ENCODE peak calls at places on chromosomes 12 and 14, in eight cellular contexts. One of them, this sample, is unnamed.

GRCh38 chr12:129571901-129572494 is 331.8 kb downstream of the TMEM132D start:
- DNase-seq in PC-9: no peak
- DNase-seq in H1: no peak
- DNase-seq in IMR-90: no peak
- DNase-seq in MM.1S: no peak
- DNase-seq in mammary epithelial cell: no peak
- DNase-seq in GM23338: no peak
- DNase-seq in PC-3: no peak
- DNase-seq in this sample: no peak

GRCh38 chr12:87150969-87151662 is 878.1 kb downstream of the C12orf50 start:
- DNase-seq in GM23338: no peak
- DNase-seq in MM.1S: peak; percentile 76
- DNase-seq in IMR-90: no peak
- DNase-seq in H1: no peak
- DNase-seq in PC-3: peak; percentile 56
- DNase-seq in mammary epithelial cell: peak; percentile 58
- DNase-seq in PC-9: peak; percentile 62
- DNase-seq in this sample: no peak

GRCh38 chr12:2783936-2784600 is 10.7 kb upstream of the FKBP4 start:
- DNase-seq in IMR-90: peak; percentile 44
- DNase-seq in MM.1S: peak; percentile 36
- DNase-seq in PC-3: peak; percentile 59
- DNase-seq in mammary epithelial cell: peak; percentile 18
- DNase-seq in PC-9: no peak
- DNase-seq in H1: peak; percentile 88
- DNase-seq in GM23338: peak; percentile 84
- DNase-seq in this sample: peak; percentile 70

GRCh38 chr14:104600141-104600643 is 4.4 kb downstream of the TMEM179 start:
- DNase-seq in MM.1S: no peak
- DNase-seq in IMR-90: no peak
- DNase-seq in H1: no peak
- DNase-seq in PC-3: no peak
- DNase-seq in mammary epithelial cell: peak; percentile 4
- DNase-seq in PC-9: no peak
- DNase-seq in GM23338: no peak
- DNase-seq in this sample: peak; percentile 36

GRCh38 chr14:31990959-31991541 is 86.1 kb upstream of the ARHGAP5 start:
- DNase-seq in mammary epithelial cell: peak; percentile 80
- DNase-seq in GM23338: no peak
- DNase-seq in MM.1S: no peak
- DNase-seq in PC-3: peak; percentile 60
- DNase-seq in PC-9: no peak
- DNase-seq in IMR-90: no peak
- DNase-seq in H1: no peak
- DNase-seq in this sample: peak; percentile 59

GRCh38 chr12:95351745-95352144 is 122.2 kb upstream of the METAP2 start:
- DNase-seq in mammary epithelial cell: no peak
- DNase-seq in PC-9: no peak
- DNase-seq in GM23338: peak; percentile 36
- DNase-seq in H1: no peak
- DNase-seq in MM.1S: no peak
- DNase-seq in IMR-90: no peak
- DNase-seq in PC-3: no peak
- DNase-seq in this sample: peak; percentile 57

GRCh38 chr12:131982041-131982440 is 32.3 kb downstream of the EP400 start:
- DNase-seq in IMR-90: no peak
- DNase-seq in PC-9: no peak
- DNase-seq in PC-3: no peak
- DNase-seq in GM23338: no peak
- DNase-seq in mammary epithelial cell: no peak
- DNase-seq in MM.1S: no peak
- DNase-seq in H1: no peak
- DNase-seq in this sample: no peak

GRCh38 chr12:55700255-55701018 is 7.3 kb downstream of the ITGA7 start:
- DNase-seq in PC-9: no peak
- DNase-seq in IMR-90: peak; percentile 39
- DNase-seq in mammary epithelial cell: peak; percentile 35
- DNase-seq in GM23338: no peak
- DNase-seq in H1: no peak
- DNase-seq in MM.1S: no peak
- DNase-seq in PC-3: peak; percentile 17
- DNase-seq in this sample: peak; percentile 39

GRCh38 chr12:106315523-106315922 is 13.0 kb downstream of the TCP11L2 start:
- DNase-seq in MM.1S: no peak
- DNase-seq in IMR-90: no peak
- DNase-seq in GM23338: peak; percentile 40
- DNase-seq in mammary epithelial cell: no peak
- DNase-seq in PC-9: no peak
- DNase-seq in H1: no peak
- DNase-seq in PC-3: no peak
- DNase-seq in this sample: no peak

GRCh38 chr12:116808113-116808786 is 70.1 kb downstream of the RNFT2 start:
- DNase-seq in GM23338: no peak
- DNase-seq in PC-3: no peak
- DNase-seq in PC-9: no peak
- DNase-seq in H1: no peak
- DNase-seq in mammary epithelial cell: no peak
- DNase-seq in MM.1S: no peak
- DNase-seq in IMR-90: no peak
- DNase-seq in this sample: no peak

GRCh38 chr12:33828326-33828725 is 194.0 kb upstream of the ALG10 start:
- DNase-seq in mammary epithelial cell: peak; percentile 67
- DNase-seq in PC-3: peak; percentile 48
- DNase-seq in GM23338: no peak
- DNase-seq in IMR-90: no peak
- DNase-seq in MM.1S: no peak
- DNase-seq in PC-9: no peak
- DNase-seq in H1: no peak
- DNase-seq in this sample: no peak

GRCh38 chr12:49903700-49904423 is at the start of gene FAIM2:
- DNase-seq in PC-3: no peak
- DNase-seq in MM.1S: no peak
- DNase-seq in PC-9: no peak
- DNase-seq in mammary epithelial cell: no peak
- DNase-seq in IMR-90: peak; percentile 82
- DNase-seq in GM23338: peak; percentile 64
- DNase-seq in H1: no peak
- DNase-seq in this sample: peak; percentile 73

GRCh38 chr12:51118706-51119105 is 35.3 kb upstream of the CSRNP2 start:
- DNase-seq in GM23338: no peak
- DNase-seq in mammary epithelial cell: peak; percentile 97
- DNase-seq in IMR-90: peak; percentile 84
- DNase-seq in H1: no peak
- DNase-seq in PC-9: peak; percentile 88
- DNase-seq in PC-3: peak; percentile 87
- DNase-seq in MM.1S: no peak
- DNase-seq in this sample: peak; percentile 61

GRCh38 chr12:42759622-42760273 is 170.2 kb upstream of the PRICKLE1 start:
- DNase-seq in H1: no peak
- DNase-seq in GM23338: no peak
- DNase-seq in PC-9: peak; percentile 74
- DNase-seq in mammary epithelial cell: no peak
- DNase-seq in PC-3: peak; percentile 52
- DNase-seq in MM.1S: no peak
- DNase-seq in IMR-90: peak; percentile 77
- DNase-seq in this sample: peak; percentile 74

GRCh38 chr12:48691826-48692473 is 9.9 kb upstream of the KANSL2 start:
- DNase-seq in MM.1S: no peak
- DNase-seq in H1: no peak
- DNase-seq in IMR-90: no peak
- DNase-seq in PC-9: no peak
- DNase-seq in PC-3: no peak
- DNase-seq in mammary epithelial cell: no peak
- DNase-seq in GM23338: no peak
- DNase-seq in this sample: no peak

GRCh38 chr12:28424965-28425364 is 234.7 kb downstream of the CCDC91 start:
- DNase-seq in PC-9: no peak
- DNase-seq in mammary epithelial cell: no peak
- DNase-seq in MM.1S: no peak
- DNase-seq in IMR-90: peak; percentile 65
- DNase-seq in GM23338: no peak
- DNase-seq in H1: no peak
- DNase-seq in PC-3: no peak
- DNase-seq in this sample: no peak

GRCh38 chr14:65256714-65257113 is 154.4 kb upstream of the MAX start:
- DNase-seq in H1: no peak
- DNase-seq in MM.1S: no peak
- DNase-seq in IMR-90: no peak
- DNase-seq in mammary epithelial cell: no peak
- DNase-seq in PC-3: no peak
- DNase-seq in PC-9: no peak
- DNase-seq in GM23338: no peak
- DNase-seq in this sample: no peak

GRCh38 chr14:41663478-41663845 is 56.8 kb downstream of the LRFN5 start:
- DNase-seq in IMR-90: peak; percentile 11
- DNase-seq in PC-9: no peak
- DNase-seq in GM23338: no peak
- DNase-seq in MM.1S: no peak
- DNase-seq in mammary epithelial cell: no peak
- DNase-seq in H1: no peak
- DNase-seq in PC-3: peak; percentile 15
- DNase-seq in this sample: peak; percentile 58

DNA sequence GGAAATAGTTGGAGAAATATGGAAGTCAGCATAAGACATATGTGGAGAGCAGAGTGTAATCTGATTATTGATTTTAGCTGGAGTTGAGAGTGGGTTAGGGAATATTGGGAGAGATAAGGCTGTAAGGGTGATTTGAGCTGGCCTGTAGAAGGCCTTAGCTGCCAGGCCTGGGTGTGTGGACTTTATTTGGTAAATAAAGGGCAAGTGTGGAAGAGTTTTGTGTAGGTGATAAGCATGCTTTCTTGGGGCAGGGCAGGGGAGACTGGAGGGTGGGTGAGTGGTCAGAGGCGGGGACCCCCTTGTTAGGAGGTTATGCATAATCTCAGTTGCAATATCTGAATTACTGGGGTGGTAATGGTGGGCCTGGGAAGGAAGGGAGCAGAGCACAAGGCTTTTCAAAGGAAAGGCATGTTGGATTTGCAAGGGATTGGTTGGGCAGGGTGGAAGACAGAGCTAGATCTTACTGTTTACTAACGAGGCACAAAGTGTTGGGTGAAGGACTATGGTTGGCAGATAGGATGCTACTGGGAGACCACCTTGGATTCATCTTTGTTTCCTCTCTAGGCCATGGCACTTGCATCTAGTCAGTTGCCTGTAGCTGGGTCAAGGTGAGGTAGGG is 5.5 kb downstream of the KHNYN start:
- DNase-seq in MM.1S: no peak
- DNase-seq in PC-9: no peak
- DNase-seq in GM23338: no peak
- DNase-seq in H1: no peak
- DNase-seq in PC-3: no peak
- DNase-seq in IMR-90: no peak
- DNase-seq in mammary epithelial cell: no peak
- DNase-seq in this sample: no peak
- H3K4me1 ChIP-seq in MM.1S: peaks cover 7% of the 10 kb centered on the region
- H3K4me1 ChIP-seq in PC-9: peaks cover 9% of the 10 kb centered on the region
- H3K4me1 ChIP-seq in GM23338: peaks cover 12% of the 10 kb centered on the region
- H3K4me1 ChIP-seq in H1: peaks cover 6% of the 10 kb centered on the region
- H3K4me1 ChIP-seq in PC-3: peaks cover 36% of the 10 kb centered on the region
- H3K4me1 ChIP-seq in IMR-90: peaks cover 12% of the 10 kb centered on the region
- H3K4me1 ChIP-seq in mammary epithelial cell: peaks cover 22% of the 10 kb centered on the region
- H3K4me1 ChIP-seq in this sample: peaks cover 28% of the 10 kb centered on the region

DNA sequence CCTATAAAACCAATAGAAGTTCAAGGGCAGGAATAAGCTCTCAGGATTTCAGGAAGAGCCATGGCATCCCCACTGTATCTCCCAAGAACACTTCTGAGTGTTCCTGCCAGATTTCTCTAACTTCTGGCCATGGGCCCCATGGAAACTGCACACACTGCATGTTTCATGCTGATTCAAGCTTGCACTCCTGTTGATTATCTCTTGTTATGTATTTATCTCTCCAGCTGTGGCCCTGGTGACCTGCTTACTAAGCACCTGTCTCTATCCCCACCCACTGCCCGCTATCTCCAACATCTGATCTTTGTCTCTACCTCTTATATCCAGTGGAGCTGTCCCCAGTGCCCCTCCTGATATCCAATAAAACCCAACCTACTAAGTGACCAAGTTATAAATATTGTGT is 285.3 kb downstream of the PDZRN4 start:
- DNase-seq in IMR-90: no peak
- DNase-seq in GM23338: no peak
- DNase-seq in PC-9: no peak
- DNase-seq in PC-3: no peak
- DNase-seq in H1: no peak
- DNase-seq in mammary epithelial cell: no peak
- DNase-seq in MM.1S: peak; percentile 81
- DNase-seq in this sample: no peak
- H2AFZ ChIP-seq in IMR-90: no peak overlapping the region
- H2AFZ ChIP-seq in GM23338: no peak overlapping the region
- H2AFZ ChIP-seq in PC-9: no peak overlapping the region
- H2AFZ ChIP-seq in PC-3: no peak overlapping the region
- H2AFZ ChIP-seq in H1: no peak overlapping the region
- H2AFZ ChIP-seq in mammary epithelial cell: no peak overlapping the region
- H2AFZ ChIP-seq in MM.1S: no peak overlapping the region
- H2AFZ ChIP-seq in this sample: no peak overlapping the region

GRCh38 chr14:100827140-100827517 is 1.2 kb downstream of the MEG3 start:
- DNase-seq in PC-9: no peak
- DNase-seq in IMR-90: peak; percentile 16
- DNase-seq in MM.1S: no peak
- DNase-seq in PC-3: no peak
- DNase-seq in GM23338: no peak
- DNase-seq in H1: no peak
- DNase-seq in mammary epithelial cell: no peak
- DNase-seq in this sample: peak; percentile 59
- H3K27me3 ChIP-seq in PC-9: peaks cover 32% of the 10 kb centered on the region
- H3K27me3 ChIP-seq in IMR-90: no peaks in the 10 kb centered on the region
- H3K27me3 ChIP-seq in MM.1S: peaks cover 11% of the 10 kb centered on the region
- H3K27me3 ChIP-seq in PC-3: no peaks in the 10 kb centered on the region
- H3K27me3 ChIP-seq in GM23338: no peaks in the 10 kb centered on the region
- H3K27me3 ChIP-seq in H1: no peaks in the 10 kb centered on the region
- H3K27me3 ChIP-seq in mammary epithelial cell: peaks cover 6% of the 10 kb centered on the region
- H3K27me3 ChIP-seq in this sample: no peaks in the 10 kb centered on the region

GRCh38 chr12:12441051-12441807 is 84.4 kb downstream of the BORCS5 start:
- DNase-seq in IMR-90: no peak
- DNase-seq in mammary epithelial cell: no peak
- DNase-seq in MM.1S: no peak
- DNase-seq in PC-3: no peak
- DNase-seq in GM23338: no peak
- DNase-seq in PC-9: no peak
- DNase-seq in H1: no peak
- DNase-seq in this sample: no peak

GRCh38 chr12:12445165-12445881 is 88.4 kb downstream of the BORCS5 start:
- DNase-seq in mammary epithelial cell: no peak
- DNase-seq in MM.1S: no peak
- DNase-seq in PC-3: no peak
- DNase-seq in PC-9: no peak
- DNase-seq in GM23338: no peak
- DNase-seq in IMR-90: no peak
- DNase-seq in H1: no peak
- DNase-seq in this sample: no peak

GRCh38 chr12:12443482-12443881 is 86.6 kb downstream of the BORCS5 start:
- DNase-seq in GM23338: no peak
- DNase-seq in PC-3: no peak
- DNase-seq in IMR-90: no peak
- DNase-seq in mammary epithelial cell: no peak
- DNase-seq in PC-9: no peak
- DNase-seq in H1: no peak
- DNase-seq in MM.1S: no peak
- DNase-seq in this sample: no peak

GRCh38 chr12:12441891-12442461 is 85.1 kb downstream of the BORCS5 start:
- DNase-seq in PC-9: no peak
- DNase-seq in mammary epithelial cell: peak; percentile 80
- DNase-seq in H1: no peak
- DNase-seq in IMR-90: peak; percentile 39
- DNase-seq in MM.1S: no peak
- DNase-seq in PC-3: peak; percentile 25
- DNase-seq in GM23338: no peak
- DNase-seq in this sample: no peak

GRCh38 chr12:12442548-12443071 is 85.7 kb downstream of the BORCS5 start:
- DNase-seq in PC-9: no peak
- DNase-seq in IMR-90: peak; percentile 80
- DNase-seq in MM.1S: no peak
- DNase-seq in PC-3: peak; percentile 58
- DNase-seq in GM23338: no peak
- DNase-seq in mammary epithelial cell: peak; percentile 54
- DNase-seq in H1: no peak
- DNase-seq in this sample: peak; percentile 74
- H3K4me1 ChIP-seq in PC-9: peaks cover 9% of the 10 kb centered on the region
- H3K4me1 ChIP-seq in IMR-90: peaks cover 21% of the 10 kb centered on the region
- H3K4me1 ChIP-seq in MM.1S: no peaks in the 10 kb centered on the region
- H3K4me1 ChIP-seq in PC-3: peaks cover 35% of the 10 kb centered on the region
- H3K4me1 ChIP-seq in GM23338: peaks cover 10% of the 10 kb centered on the region
- H3K4me1 ChIP-seq in mammary epithelial cell: peaks cover 43% of the 10 kb centered on the region
- H3K4me1 ChIP-seq in H1: no peaks in the 10 kb centered on the region
- H3K4me1 ChIP-seq in this sample: peaks cover 13% of the 10 kb centered on the region